ENCODE peak calls at places on chromosomes 4 and X, in nine cellular contexts. O, Y, M, Q, P, F, J, Z and A are unnamed samples.
A peak's percentile ranks its signal among the peaks of the same experiment; 100 is the strongest.

GRCh38 chr4:160724063-160724462 is 1439.7 kb downstream of the FSTL5 start:
- DNase-seq in J (no peak), P (no peak), F (no peak), O (no peak), Z (no peak), Q (no peak), Y (peak; percentile 7), M (no peak), A (no peak)

GRCh38 chrX:129780441-129781105 is 824 bp downstream of the SASH3 start:
- DNase-seq in F (no peak), Y (no peak), J (no peak), Q (peak; percentile 86), M (no peak), O (no peak), Z (no peak), P (no peak), A (no peak)

GRCh38 chr4:17033256-17034245 is 135.1 kb upstream of the LDB2 start:
- DNase-seq in O (no peak), Y (no peak), Z (no peak), J (no peak), F (no peak), Q (no peak), P (no peak), M (no peak), A (no peak)

GRCh38 chrX:107563851-107564250 is 64.5 kb upstream of the PRPS1 start:
- DNase-seq in Q (no peak), F (no peak), O (no peak), Y (peak; percentile 26), J (no peak), Z (no peak), P (no peak), M (no peak), A (no peak)

GRCh38 chr4:41507292-41507933 is 30.5 kb upstream of the LIMCH1 start:
- DNase-seq in Q (no peak), Z (no peak), P (no peak), Y (no peak), M (no peak), J (no peak), O (no peak), F (no peak), A (no peak)

GRCh38 chr4:153432971-153433752 is 33.0 kb upstream of the TMEM131L start:
- DNase-seq in Y (peak; percentile 80), O (peak; percentile 83), P (peak; percentile 77), J (no peak), F (peak; percentile 86), Z (no peak), M (peak; percentile 74), Q (peak; percentile 83), A (peak; percentile 69)

GRCh38 chr4:175421506-175421905 is 390.6 kb downstream of the GPM6A start:
- DNase-seq in Q (no peak), Y (no peak), O (no peak), P (no peak), M (no peak), F (no peak), J (no peak), Z (no peak), A (no peak)

GRCh38 chrX:108029928-108030711 is 14.7 kb upstream of the VSIG1 start:
- DNase-seq in J (no peak), Y (no peak), O (no peak), Z (no peak), P (no peak), Q (no peak), M (no peak), F (no peak), A (no peak)

GRCh38 chrX:68833855-68834331 is 5.1 kb downstream of the EFNB1 start:
- DNase-seq in Z (no peak), O (no peak), P (no peak), F (no peak), Q (no peak), J (no peak), Y (no peak), M (peak; percentile 57), A (no peak)

GRCh38 chr4:82360298-82361177 is 13.3 kb downstream of the HNRNPD start:
- DNase-seq in P (no peak), O (no peak), M (no peak), Z (no peak), F (no peak), Q (no peak), Y (peak; percentile 70), J (peak; percentile 30), A (no peak)

GRCh38 chr4:39614487-39615162 is 24.0 kb downstream of the SMIM14 start:
- DNase-seq in O (no peak), Z (no peak), J (no peak), Q (no peak), M (no peak), Y (no peak), P (no peak), F (no peak), A (no peak)

GRCh38 chr4:125789018-125789417 is 474.3 kb downstream of the FAT4 start:
- DNase-seq in P (no peak), O (no peak), Q (no peak), J (no peak), Z (no peak), F (no peak), Y (peak; percentile 13), M (no peak), A (no peak)

GRCh38 chr4:79331126-79331876 is 5.4 kb upstream of the NAA11 start:
- DNase-seq in O (no peak), F (no peak), J (no peak), M (no peak), P (no peak), Q (no peak), Y (no peak), Z (no peak), A (no peak)

GRCh38 chr4:77600521-77601451 is 4.8 kb upstream of the CXCL13 start:
- DNase-seq in O (peak; percentile 45), Q (no peak), P (peak; percentile 37), Y (peak; percentile 83), Z (no peak), J (peak; percentile 38), F (peak; percentile 30), M (peak; percentile 18), A (peak; percentile 52)

GRCh38 chr4:70236125-70236524 is 6.3 kb upstream of the CSN3 start:
- DNase-seq in F (no peak), Z (no peak), Q (no peak), Y (no peak), M (no peak), O (no peak), P (no peak), J (no peak), A (no peak)

DNA sequence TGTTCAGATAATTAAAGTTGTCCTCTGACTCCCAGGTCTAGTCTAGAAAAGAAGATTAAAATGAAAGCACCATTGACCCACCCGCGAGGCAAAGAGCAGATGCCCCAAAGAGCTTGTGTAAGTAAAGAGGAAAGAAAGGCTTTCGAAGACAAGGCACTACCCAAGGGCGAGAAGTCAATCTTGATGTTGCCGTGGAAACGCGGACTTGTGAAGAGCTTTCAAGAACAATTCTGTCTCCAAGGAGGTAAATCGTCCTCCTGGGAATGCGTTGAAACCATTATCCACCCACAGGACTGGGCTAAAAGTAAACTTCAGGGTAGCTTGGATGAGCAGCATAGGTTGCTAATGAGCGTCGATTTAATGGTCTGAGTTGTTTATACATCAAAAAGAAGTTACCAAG is 189.3 kb downstream of the DHRSX start:
- DNase-seq in Q (no peak), Z (no peak), Y (peak; percentile 97), F (no peak), J (no peak), M (no peak), O (no peak), P (no peak), A (no peak)
- TF ChIP-seq POLR2AphosphoS5 in Q (no peak), Z (no peak), Y (no peak), F (no peak), J (no peak), M (no peak), O (no peak), P (no peak), A (no peak)

DNA sequence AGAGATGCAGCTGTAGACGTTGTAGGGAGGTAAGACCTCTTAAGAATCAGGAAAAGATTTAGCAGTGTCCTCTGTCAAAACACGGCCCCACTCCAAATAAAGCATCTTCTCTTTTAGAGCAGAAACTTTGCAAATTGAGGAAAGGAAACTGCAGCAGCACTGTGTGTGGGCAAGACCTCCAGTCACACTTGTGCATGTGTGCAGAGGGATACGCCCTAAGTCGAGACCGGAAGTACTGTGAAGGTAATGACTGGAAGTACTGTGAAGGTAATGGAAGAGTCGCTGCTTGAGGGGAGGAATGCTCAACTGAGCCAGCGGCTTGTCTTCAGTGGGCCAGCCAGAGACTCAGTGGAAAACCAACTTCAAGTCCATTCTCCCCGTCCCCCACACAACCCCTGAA is 46.5 kb downstream of the EGF start:
- DNase-seq in J (no peak), Y (no peak), Z (no peak), O (no peak), P (no peak), Q (no peak), F (no peak), M (no peak), A (no peak)
- H3K4me3 ChIP-seq in J (no peak overlapping the region), Y (no peak overlapping the region), Z (no peak overlapping the region), O (no peak overlapping the region), P (no peak overlapping the region), Q (no peak overlapping the region), F (no peak overlapping the region), M (no peak overlapping the region), A (no peak overlapping the region)

GRCh38 chr4:2930821-2931764 is 32.1 kb downstream of the NOP14 start:
- DNase-seq in O (peak; percentile 86), Z (peak; percentile 78), Q (peak; percentile 81), J (no peak), Y (no peak), P (no peak), F (peak; percentile 73), M (peak; percentile 45), A (peak; percentile 47)

GRCh38 chr4:2932561-2932950 is 30.6 kb downstream of the NOP14 start:
- DNase-seq in Z (peak; percentile 77), J (no peak), O (peak; percentile 26), Q (peak; percentile 82), Y (no peak), F (no peak), M (no peak), P (no peak), A (no peak)

GRCh38 chr4:2932951-2933565 is 30.1 kb downstream of the NOP14 start:
- DNase-seq in P (no peak), J (peak; percentile 72), Y (no peak), F (no peak), M (no peak), Z (peak; percentile 80), Q (no peak), O (peak; percentile 38), A (no peak)

GRCh38 chr4:2933566-2934076 is 29.6 kb downstream of the NOP14 start:
- DNase-seq in O (no peak), P (no peak), F (no peak), J (no peak), M (no peak), Z (peak; percentile 80), Y (no peak), Q (no peak), A (no peak)

GRCh38 chr4:2931765-2932560 is 31.2 kb downstream of the NOP14 start:
- DNase-seq in J (no peak), F (no peak), P (no peak), Z (peak; percentile 85), O (peak; percentile 60), Q (peak; percentile 96), M (peak; percentile 61), Y (peak; percentile 63), A (no peak)
- H3K4me1 ChIP-seq in J (peaks cover 20% of the 10 kb centered on the region), F (peaks cover 39% of the 10 kb centered on the region), P (peaks cover 14% of the 10 kb centered on the region), Z (peaks cover 52% of the 10 kb centered on the region), O (peaks cover 60% of the 10 kb centered on the region), Q (peaks cover 62% of the 10 kb centered on the region), M (peaks cover 46% of the 10 kb centered on the region), Y (peaks cover 4% of the 10 kb centered on the region), A (peaks cover 29% of the 10 kb centered on the region)

GRCh38 chrX:153966283-153966688 is 5.3 kb downstream of the HCFC1 start:
- DNase-seq in M (no peak), F (no peak), Z (no peak), O (peak; percentile 60), Q (no peak), J (no peak), P (no peak), Y (no peak), A (no peak)
- TF ChIP-seq POLR2AphosphoS5 in M (no peak), F (no peak), Z (no peak), O (no peak), Q (no peak), J (no peak), P (no peak), Y (no peak), A (no peak)